ENCODE peak calls at places on chromosome 1, in nine cellular contexts. One of them, this sample, is unnamed.

GRCh38 chr1:78171736-78172590 is 126.2 kb downstream of the GIPC2 start:
- DNase-seq in OCI-LY7: no peak
- DNase-seq in pancreas: no peak
- DNase-seq in A549: no peak
- DNase-seq in tibial nerve: no peak
- DNase-seq in uterus: no peak
- DNase-seq in fibroblast of lung: peak; percentile 87
- DNase-seq in lower lobe of right lung: no peak
- DNase-seq in astrocyte: peak; percentile 85
- DNase-seq in this sample: no peak

GRCh38 chr1:239999170-239999569 is 92.5 kb upstream of the FMN2 start:
- DNase-seq in OCI-LY7: no peak
- DNase-seq in astrocyte: no peak
- DNase-seq in lower lobe of right lung: no peak
- DNase-seq in pancreas: no peak
- DNase-seq in fibroblast of lung: no peak
- DNase-seq in uterus: no peak
- DNase-seq in A549: no peak
- DNase-seq in tibial nerve: no peak
- DNase-seq in this sample: no peak

GRCh38 chr1:91526496-91526895 is 25.8 kb downstream of the CDC7 start:
- DNase-seq in uterus: no peak
- DNase-seq in astrocyte: peak; percentile 86
- DNase-seq in tibial nerve: no peak
- DNase-seq in lower lobe of right lung: no peak
- DNase-seq in fibroblast of lung: peak; percentile 85
- DNase-seq in OCI-LY7: no peak
- DNase-seq in pancreas: no peak
- DNase-seq in A549: no peak
- DNase-seq in this sample: no peak

GRCh38 chr1:93419344-93419743 is 28.6 kb upstream of the FNBP1L start:
- DNase-seq in pancreas: no peak
- DNase-seq in A549: no peak
- DNase-seq in OCI-LY7: no peak
- DNase-seq in uterus: no peak
- DNase-seq in fibroblast of lung: no peak
- DNase-seq in astrocyte: no peak
- DNase-seq in lower lobe of right lung: no peak
- DNase-seq in tibial nerve: no peak
- DNase-seq in this sample: no peak

GRCh38 chr1:238652346-238652968 is 733.9 kb upstream of the CHRM3 start:
- DNase-seq in lower lobe of right lung: no peak
- DNase-seq in pancreas: no peak
- DNase-seq in uterus: no peak
- DNase-seq in OCI-LY7: no peak
- DNase-seq in fibroblast of lung: peak; percentile 95
- DNase-seq in A549: no peak
- DNase-seq in tibial nerve: no peak
- DNase-seq in astrocyte: peak; percentile 95
- DNase-seq in this sample: no peak

GRCh38 chr1:184158911-184159701 is 107.6 kb downstream of the TSEN15 start:
- DNase-seq in pancreas: no peak
- DNase-seq in fibroblast of lung: no peak
- DNase-seq in uterus: no peak
- DNase-seq in OCI-LY7: no peak
- DNase-seq in tibial nerve: no peak
- DNase-seq in astrocyte: no peak
- DNase-seq in A549: no peak
- DNase-seq in lower lobe of right lung: no peak
- DNase-seq in this sample: no peak

GRCh38 chr1:2821970-2822620 is 20.6 kb upstream of the TTC34 start:
- DNase-seq in tibial nerve: no peak
- DNase-seq in A549: peak; percentile 38
- DNase-seq in fibroblast of lung: no peak
- DNase-seq in uterus: no peak
- DNase-seq in OCI-LY7: peak; percentile 7
- DNase-seq in pancreas: peak; percentile 75
- DNase-seq in astrocyte: no peak
- DNase-seq in lower lobe of right lung: peak; percentile 61
- DNase-seq in this sample: peak; percentile 32

GRCh38 chr1:109530457-109531204 is 9.0 kb upstream of the GPR61 start:
- DNase-seq in pancreas: no peak
- DNase-seq in tibial nerve: no peak
- DNase-seq in OCI-LY7: no peak
- DNase-seq in uterus: no peak
- DNase-seq in astrocyte: no peak
- DNase-seq in lower lobe of right lung: no peak
- DNase-seq in fibroblast of lung: no peak
- DNase-seq in A549: no peak
- DNase-seq in this sample: no peak

GRCh38 chr1:10117865-10118264 is 85.1 kb downstream of the UBE4B start:
- DNase-seq in fibroblast of lung: peak; percentile 80
- DNase-seq in pancreas: no peak
- DNase-seq in tibial nerve: no peak
- DNase-seq in lower lobe of right lung: no peak
- DNase-seq in astrocyte: peak; percentile 77
- DNase-seq in uterus: no peak
- DNase-seq in OCI-LY7: no peak
- DNase-seq in A549: no peak
- DNase-seq in this sample: no peak

GRCh38 chr1:10114746-10115145 is 82.0 kb downstream of the UBE4B start:
- DNase-seq in pancreas: no peak
- DNase-seq in astrocyte: no peak
- DNase-seq in A549: no peak
- DNase-seq in fibroblast of lung: no peak
- DNase-seq in uterus: no peak
- DNase-seq in OCI-LY7: no peak
- DNase-seq in lower lobe of right lung: no peak
- DNase-seq in tibial nerve: no peak
- DNase-seq in this sample: no peak

GRCh38 chr1:10121688-10122087 is 88.7 kb upstream of the KIF1B start:
- DNase-seq in pancreas: no peak
- DNase-seq in lower lobe of right lung: no peak
- DNase-seq in fibroblast of lung: no peak
- DNase-seq in uterus: no peak
- DNase-seq in A549: no peak
- DNase-seq in tibial nerve: no peak
- DNase-seq in astrocyte: no peak
- DNase-seq in OCI-LY7: no peak
- DNase-seq in this sample: no peak

GRCh38 chr1:10113501-10113900 is 80.7 kb downstream of the UBE4B start:
- DNase-seq in astrocyte: no peak
- DNase-seq in A549: no peak
- DNase-seq in pancreas: no peak
- DNase-seq in uterus: no peak
- DNase-seq in tibial nerve: no peak
- DNase-seq in OCI-LY7: no peak
- DNase-seq in fibroblast of lung: no peak
- DNase-seq in lower lobe of right lung: no peak
- DNase-seq in this sample: no peak

GRCh38 chr1:10117132-10117531 is 84.4 kb downstream of the UBE4B start:
- DNase-seq in tibial nerve: no peak
- DNase-seq in A549: no peak
- DNase-seq in fibroblast of lung: peak; percentile 7
- DNase-seq in lower lobe of right lung: no peak
- DNase-seq in uterus: no peak
- DNase-seq in pancreas: no peak
- DNase-seq in OCI-LY7: no peak
- DNase-seq in astrocyte: no peak
- DNase-seq in this sample: no peak
- TF ChIP-seq CTCF in tibial nerve: no peak
- TF ChIP-seq CTCF in A549: no peak
- TF ChIP-seq CTCF in fibroblast of lung: no peak
- TF ChIP-seq CTCF in lower lobe of right lung: no peak
- TF ChIP-seq CTCF in uterus: no peak
- TF ChIP-seq CTCF in pancreas: no peak
- TF ChIP-seq CTCF in OCI-LY7: no peak
- TF ChIP-seq CTCF in astrocyte: no peak
- TF ChIP-seq CTCF in this sample: no peak

GRCh38 chr1:58848818-58849411 is 65.1 kb upstream of the JUN start:
- DNase-seq in lower lobe of right lung: no peak
- DNase-seq in OCI-LY7: no peak
- DNase-seq in fibroblast of lung: peak; percentile 100
- DNase-seq in uterus: peak; percentile 74
- DNase-seq in pancreas: no peak
- DNase-seq in A549: peak; percentile 72
- DNase-seq in astrocyte: peak; percentile 99
- DNase-seq in tibial nerve: peak; percentile 36
- DNase-seq in this sample: peak; percentile 52
- H3K4me3 ChIP-seq in lower lobe of right lung: no peak overlapping the region
- H3K4me3 ChIP-seq in OCI-LY7: no peak overlapping the region
- H3K4me3 ChIP-seq in fibroblast of lung: no peak overlapping the region
- H3K4me3 ChIP-seq in uterus: no peak overlapping the region
- H3K4me3 ChIP-seq in pancreas: no peak overlapping the region
- H3K4me3 ChIP-seq in A549: no peak overlapping the region
- H3K4me3 ChIP-seq in astrocyte: peak overlapping the region; percentile 29
- H3K4me3 ChIP-seq in tibial nerve: no peak overlapping the region
- H3K4me3 ChIP-seq in this sample: no peak overlapping the region

GRCh38 chr1:160864173-160864572 is 1.5 kb upstream of the CD244 start:
- DNase-seq in uterus: no peak
- DNase-seq in astrocyte: no peak
- DNase-seq in tibial nerve: no peak
- DNase-seq in OCI-LY7: no peak
- DNase-seq in pancreas: no peak
- DNase-seq in lower lobe of right lung: no peak
- DNase-seq in A549: no peak
- DNase-seq in fibroblast of lung: no peak
- DNase-seq in this sample: no peak
- H3K27ac ChIP-seq in uterus: no peak overlapping the region
- H3K27ac ChIP-seq in astrocyte: no peak overlapping the region
- H3K27ac ChIP-seq in tibial nerve: no peak overlapping the region
- H3K27ac ChIP-seq in OCI-LY7: no peak overlapping the region
- H3K27ac ChIP-seq in pancreas: no peak overlapping the region
- H3K27ac ChIP-seq in lower lobe of right lung: no peak overlapping the region
- H3K27ac ChIP-seq in A549: no peak overlapping the region
- H3K27ac ChIP-seq in fibroblast of lung: no peak overlapping the region
- H3K27ac ChIP-seq in this sample: no peak overlapping the region

GRCh38 chr1:182395911-182396310 is 4.3 kb upstream of the GLUL start:
- DNase-seq in tibial nerve: no peak
- DNase-seq in A549: no peak
- DNase-seq in OCI-LY7: no peak
- DNase-seq in uterus: no peak
- DNase-seq in lower lobe of right lung: no peak
- DNase-seq in astrocyte: no peak
- DNase-seq in pancreas: no peak
- DNase-seq in fibroblast of lung: no peak
- DNase-seq in this sample: no peak

GRCh38 chr1:182391362-182392044 is at the start of gene GLUL:
- DNase-seq in astrocyte: peak; percentile 78
- DNase-seq in A549: peak; percentile 58
- DNase-seq in uterus: peak; percentile 94
- DNase-seq in tibial nerve: peak; percentile 92
- DNase-seq in fibroblast of lung: peak; percentile 89
- DNase-seq in lower lobe of right lung: peak; percentile 97
- DNase-seq in OCI-LY7: no peak
- DNase-seq in pancreas: peak; percentile 98
- DNase-seq in this sample: peak; percentile 93

GRCh38 chr1:182391028-182391361 is 595 bp downstream of the GLUL start:
- DNase-seq in pancreas: no peak
- DNase-seq in astrocyte: no peak
- DNase-seq in OCI-LY7: no peak
- DNase-seq in tibial nerve: no peak
- DNase-seq in lower lobe of right lung: peak; percentile 48
- DNase-seq in A549: no peak
- DNase-seq in uterus: no peak
- DNase-seq in fibroblast of lung: no peak
- DNase-seq in this sample: no peak

GRCh38 chr1:182392045-182393028 is 747 bp upstream of the GLUL start:
- DNase-seq in OCI-LY7: no peak
- DNase-seq in pancreas: peak; percentile 80
- DNase-seq in uterus: no peak
- DNase-seq in lower lobe of right lung: peak; percentile 78
- DNase-seq in fibroblast of lung: peak; percentile 27
- DNase-seq in astrocyte: peak; percentile 9
- DNase-seq in tibial nerve: peak; percentile 23
- DNase-seq in A549: no peak
- DNase-seq in this sample: peak; percentile 71

GRCh38 chr1:182394055-182394775 is 2.6 kb upstream of the GLUL start:
- DNase-seq in tibial nerve: peak; percentile 47
- DNase-seq in OCI-LY7: no peak
- DNase-seq in fibroblast of lung: no peak
- DNase-seq in pancreas: no peak
- DNase-seq in uterus: no peak
- DNase-seq in lower lobe of right lung: no peak
- DNase-seq in A549: no peak
- DNase-seq in astrocyte: no peak
- DNase-seq in this sample: no peak
- TF ChIP-seq CTCF in tibial nerve: no peak
- TF ChIP-seq CTCF in OCI-LY7: no peak
- TF ChIP-seq CTCF in fibroblast of lung: no peak
- TF ChIP-seq CTCF in pancreas: no peak
- TF ChIP-seq CTCF in uterus: no peak
- TF ChIP-seq CTCF in lower lobe of right lung: no peak
- TF ChIP-seq CTCF in A549: no peak
- TF ChIP-seq CTCF in astrocyte: no peak
- TF ChIP-seq CTCF in this sample: no peak